ENCODE peak calls at places on chromosome 18, in eight cellular contexts. One of them, this sample, is unnamed. For H3K36me3, the result is how much of the 10 kb centered on the place peaks cover.

GRCh38 chr18:6920099-6920955 is 190.8 kb downstream of the ARHGAP28 start:
- DNase-seq in left ventricle myocardium inferior: no peak
- DNase-seq in tibial artery: peak
- DNase-seq in stomach: peak
- DNase-seq in hepatocyte: peak
- DNase-seq in endodermal cell: peak
- DNase-seq in tibial nerve: peak
- DNase-seq in thyroid gland: peak
- DNase-seq in this sample: no peak

GRCh38 chr18:57891707-57892391 is 88.7 kb upstream of the ATP8B1 start:
- DNase-seq in left ventricle myocardium inferior: no peak
- DNase-seq in tibial artery: no peak
- DNase-seq in stomach: no peak
- DNase-seq in hepatocyte: no peak
- DNase-seq in endodermal cell: no peak
- DNase-seq in tibial nerve: no peak
- DNase-seq in thyroid gland: no peak
- DNase-seq in this sample: no peak

GRCh38 chr18:61699397-61700090 is 193.3 kb downstream of the RNF152 start:
- DNase-seq in left ventricle myocardium inferior: no peak
- DNase-seq in tibial artery: no peak
- DNase-seq in stomach: no peak
- DNase-seq in hepatocyte: no peak
- DNase-seq in endodermal cell: no peak
- DNase-seq in tibial nerve: no peak
- DNase-seq in thyroid gland: no peak
- DNase-seq in this sample: no peak

GRCh38 chr18:77000527-77000926 is 132.1 kb downstream of the MBP start:
- DNase-seq in left ventricle myocardium inferior: peak
- DNase-seq in tibial artery: no peak
- DNase-seq in stomach: peak
- DNase-seq in hepatocyte: peak
- DNase-seq in endodermal cell: peak
- DNase-seq in tibial nerve: peak
- DNase-seq in thyroid gland: peak
- DNase-seq in this sample: no peak

GRCh38 chr18:60047556-60047955 is 147.8 kb downstream of the PMAIP1 start:
- DNase-seq in left ventricle myocardium inferior: no peak
- DNase-seq in tibial artery: no peak
- DNase-seq in stomach: no peak
- DNase-seq in hepatocyte: no peak
- DNase-seq in endodermal cell: no peak
- DNase-seq in tibial nerve: no peak
- DNase-seq in thyroid gland: no peak
- DNase-seq in this sample: no peak

GRCh38 chr18:59900222-59901128 is 679 bp downstream of the PMAIP1 start:
- DNase-seq in left ventricle myocardium inferior: peak
- DNase-seq in tibial artery: no peak
- DNase-seq in stomach: peak
- DNase-seq in hepatocyte: peak
- DNase-seq in endodermal cell: peak
- DNase-seq in tibial nerve: no peak
- DNase-seq in thyroid gland: peak
- DNase-seq in this sample: no peak

GRCh38 chr18:50569930-50570329 is 10.0 kb downstream of the MAPK4 start:
- DNase-seq in left ventricle myocardium inferior: no peak
- DNase-seq in tibial artery: no peak
- DNase-seq in stomach: no peak
- DNase-seq in hepatocyte: no peak
- DNase-seq in endodermal cell: no peak
- DNase-seq in tibial nerve: no peak
- DNase-seq in thyroid gland: no peak
- DNase-seq in this sample: no peak

GRCh38 chr18:36629095-36629604 is 199.7 kb downstream of the TPGS2 start:
- DNase-seq in left ventricle myocardium inferior: peak
- DNase-seq in tibial artery: no peak
- DNase-seq in stomach: no peak
- DNase-seq in hepatocyte: no peak
- DNase-seq in endodermal cell: no peak
- DNase-seq in tibial nerve: no peak
- DNase-seq in thyroid gland: no peak
- DNase-seq in this sample: peak

GRCh38 chr18:12011962-12012549 is 30.7 kb downstream of the IMPA2 start:
- DNase-seq in left ventricle myocardium inferior: peak
- DNase-seq in tibial artery: no peak
- DNase-seq in stomach: peak
- DNase-seq in hepatocyte: no peak
- DNase-seq in endodermal cell: no peak
- DNase-seq in tibial nerve: no peak
- DNase-seq in thyroid gland: peak
- DNase-seq in this sample: no peak

GRCh38 chr18:12657048-12657848 is 659 bp downstream of the SPIRE1 start:
- DNase-seq in left ventricle myocardium inferior: peak
- DNase-seq in tibial artery: peak
- DNase-seq in stomach: peak
- DNase-seq in hepatocyte: peak
- DNase-seq in endodermal cell: peak
- DNase-seq in tibial nerve: no peak
- DNase-seq in thyroid gland: peak
- DNase-seq in this sample: peak

GRCh38 chr18:61531182-61531581 is 198.0 kb downstream of the CDH20 start:
- DNase-seq in left ventricle myocardium inferior: peak
- DNase-seq in tibial artery: no peak
- DNase-seq in stomach: no peak
- DNase-seq in hepatocyte: no peak
- DNase-seq in endodermal cell: no peak
- DNase-seq in tibial nerve: no peak
- DNase-seq in thyroid gland: no peak
- DNase-seq in this sample: peak

GRCh38 chr18:61334951-61335736 is 1.9 kb downstream of the CDH20 start:
- DNase-seq in left ventricle myocardium inferior: no peak
- DNase-seq in tibial artery: no peak
- DNase-seq in stomach: no peak
- DNase-seq in hepatocyte: no peak
- DNase-seq in endodermal cell: no peak
- DNase-seq in tibial nerve: no peak
- DNase-seq in thyroid gland: no peak
- DNase-seq in this sample: no peak

GRCh38 chr18:11985532-11985931 is 4.2 kb downstream of the IMPA2 start:
- DNase-seq in left ventricle myocardium inferior: no peak
- DNase-seq in tibial artery: no peak
- DNase-seq in stomach: no peak
- DNase-seq in hepatocyte: no peak
- DNase-seq in endodermal cell: no peak
- DNase-seq in tibial nerve: no peak
- DNase-seq in thyroid gland: no peak
- DNase-seq in this sample: no peak

DNA sequence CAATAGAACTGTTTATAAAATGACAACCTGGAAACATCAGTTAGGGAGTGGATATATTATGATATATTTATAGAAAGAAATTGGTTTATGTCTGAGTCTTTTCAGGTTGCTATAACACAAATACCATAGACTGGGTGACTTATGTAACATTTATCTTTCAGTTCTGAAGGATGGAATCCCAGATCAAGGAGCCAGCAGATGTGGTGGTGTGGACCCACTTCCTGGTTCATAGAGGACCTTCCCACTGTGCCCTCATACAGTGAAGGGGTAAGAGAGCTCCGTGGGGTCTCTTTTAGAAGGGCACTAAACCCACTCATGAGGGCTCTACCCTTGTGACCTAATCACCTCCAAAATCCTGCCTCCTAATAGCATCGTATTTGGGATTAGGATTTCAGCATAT is 86.7 kb downstream of the BCL2 start:
- DNase-seq in left ventricle myocardium inferior: no peak
- DNase-seq in tibial artery: no peak
- DNase-seq in stomach: no peak
- DNase-seq in hepatocyte: no peak
- DNase-seq in endodermal cell: no peak
- DNase-seq in tibial nerve: no peak
- DNase-seq in thyroid gland: no peak
- DNase-seq in this sample: no peak
- H3K36me3 ChIP-seq in left ventricle myocardium inferior: under half
- H3K36me3 ChIP-seq in tibial artery: under half
- H3K36me3 ChIP-seq in stomach: under half
- H3K36me3 ChIP-seq in hepatocyte: under half
- H3K36me3 ChIP-seq in endodermal cell: under half
- H3K36me3 ChIP-seq in tibial nerve: under half
- H3K36me3 ChIP-seq in thyroid gland: under half
- H3K36me3 ChIP-seq in this sample: under half

GRCh38 chr18:27400001-27400400 is 214.9 kb upstream of the CHST9 start:
- DNase-seq in left ventricle myocardium inferior: no peak
- DNase-seq in tibial artery: no peak
- DNase-seq in stomach: no peak
- DNase-seq in hepatocyte: no peak
- DNase-seq in endodermal cell: peak
- DNase-seq in tibial nerve: no peak
- DNase-seq in thyroid gland: no peak
- DNase-seq in this sample: no peak
- TF ChIP-seq CTCF in left ventricle myocardium inferior: no peak
- TF ChIP-seq CTCF in tibial artery: no peak
- TF ChIP-seq CTCF in stomach: no peak
- TF ChIP-seq CTCF in hepatocyte: no peak
- TF ChIP-seq CTCF in endodermal cell: peak
- TF ChIP-seq CTCF in tibial nerve: no peak
- TF ChIP-seq CTCF in thyroid gland: no peak
- TF ChIP-seq CTCF in this sample: no peak

GRCh38 chr18:55280515-55280914 is 307.5 kb downstream of the TCF4 start:
- DNase-seq in left ventricle myocardium inferior: no peak
- DNase-seq in tibial artery: no peak
- DNase-seq in stomach: no peak
- DNase-seq in hepatocyte: no peak
- DNase-seq in endodermal cell: no peak
- DNase-seq in tibial nerve: no peak
- DNase-seq in thyroid gland: no peak
- DNase-seq in this sample: no peak

GRCh38 chr18:55269632-55270031 is 310.4 kb upstream of the CCDC68 start:
- DNase-seq in left ventricle myocardium inferior: no peak
- DNase-seq in tibial artery: no peak
- DNase-seq in stomach: no peak
- DNase-seq in hepatocyte: no peak
- DNase-seq in endodermal cell: no peak
- DNase-seq in tibial nerve: no peak
- DNase-seq in thyroid gland: no peak
- DNase-seq in this sample: no peak

GRCh38 chr18:55272510-55273243 is 313.4 kb upstream of the CCDC68 start:
- DNase-seq in left ventricle myocardium inferior: no peak
- DNase-seq in tibial artery: no peak
- DNase-seq in stomach: no peak
- DNase-seq in hepatocyte: no peak
- DNase-seq in endodermal cell: no peak
- DNase-seq in tibial nerve: no peak
- DNase-seq in thyroid gland: no peak
- DNase-seq in this sample: no peak

GRCh38 chr18:55275042-55275897 is 312.7 kb downstream of the TCF4 start:
- DNase-seq in left ventricle myocardium inferior: peak
- DNase-seq in tibial artery: peak
- DNase-seq in stomach: no peak
- DNase-seq in hepatocyte: no peak
- DNase-seq in endodermal cell: no peak
- DNase-seq in tibial nerve: no peak
- DNase-seq in thyroid gland: no peak
- DNase-seq in this sample: no peak
- H3K36me3 ChIP-seq in left ventricle myocardium inferior: half or more
- H3K36me3 ChIP-seq in tibial artery: under half
- H3K36me3 ChIP-seq in stomach: under half
- H3K36me3 ChIP-seq in hepatocyte: under half
- H3K36me3 ChIP-seq in endodermal cell: under half
- H3K36me3 ChIP-seq in tibial nerve: under half
- H3K36me3 ChIP-seq in thyroid gland: under half
- H3K36me3 ChIP-seq in this sample: half or more

GRCh38 chr18:24727685-24728084 is 267.2 kb downstream of the HRH4 start:
- DNase-seq in left ventricle myocardium inferior: no peak
- DNase-seq in tibial artery: no peak
- DNase-seq in stomach: no peak
- DNase-seq in hepatocyte: no peak
- DNase-seq in endodermal cell: peak
- DNase-seq in tibial nerve: no peak
- DNase-seq in thyroid gland: no peak
- DNase-seq in this sample: no peak
- TF ChIP-seq CTCF in left ventricle myocardium inferior: no peak
- TF ChIP-seq CTCF in tibial artery: no peak
- TF ChIP-seq CTCF in stomach: no peak
- TF ChIP-seq CTCF in hepatocyte: no peak
- TF ChIP-seq CTCF in endodermal cell: peak
- TF ChIP-seq CTCF in tibial nerve: no peak
- TF ChIP-seq CTCF in thyroid gland: no peak
- TF ChIP-seq CTCF in this sample: no peak

GRCh38 chr18:9577361-9577760 is 37.0 kb downstream of the PPP4R1 start:
- DNase-seq in left ventricle myocardium inferior: no peak
- DNase-seq in tibial artery: no peak
- DNase-seq in stomach: no peak
- DNase-seq in hepatocyte: no peak
- DNase-seq in endodermal cell: no peak
- DNase-seq in tibial nerve: no peak
- DNase-seq in thyroid gland: no peak
- DNase-seq in this sample: no peak
- H3K36me3 ChIP-seq in left ventricle myocardium inferior: half or more
- H3K36me3 ChIP-seq in tibial artery: under half
- H3K36me3 ChIP-seq in stomach: half or more
- H3K36me3 ChIP-seq in hepatocyte: under half
- H3K36me3 ChIP-seq in endodermal cell: half or more
- H3K36me3 ChIP-seq in tibial nerve: under half
- H3K36me3 ChIP-seq in thyroid gland: under half
- H3K36me3 ChIP-seq in this sample: under half

This sample was measured in heart left ventricle.